ENCODE peak calls at places on chromosomes 2 and 18, in four cellular contexts. N is stimulated activated CD8-positive, alpha-beta memory T cell treated with anti-CD3 and anti-CD28 coated beads, Interleukin-4, amount 100 ng/mL, for 24 hours; V is activated CD4-positive, alpha-beta T cell treated with anti-CD3 and anti-CD28 coated beads, Interleukin-2, amount 50 U/mL, for 1 hour; L is NCI-H1436 treated with DMSO at 0.1 percent for 48 hours. K is an unnamed sample.

GRCh38 chr2:134218928-134219707 is 34.8 kb upstream of the MGAT5 start:
- DNase-seq in N (no peak), V (peak; percentile 36), L (no peak), K (no peak)

GRCh38 chr18:48230459-48231113 is 178.6 kb downstream of the ZBTB7C start:
- DNase-seq in N (no peak), L (peak; percentile 33), V (no peak), K (peak; percentile 70)

GRCh38 chr18:55110436-55110835 is 151.2 kb upstream of the CCDC68 start:
- DNase-seq in N (no peak), V (no peak), L (no peak), K (no peak)

GRCh38 chr2:235170536-235171510 is 219.0 kb downstream of the SH3BP4 start:
- DNase-seq in V (no peak), N (no peak), L (no peak), K (peak; percentile 91)

GRCh38 chr2:221104391-221104811 is 467.7 kb downstream of the EPHA4 start:
- DNase-seq in V (no peak), N (no peak), L (no peak), K (no peak)

GRCh38 chr2:182862003-182862402 is 4.4 kb downstream of the FRZB start:
- DNase-seq in V (no peak), L (no peak), N (no peak), K (no peak)

GRCh38 chr18:24534271-24534670 is 73.8 kb downstream of the HRH4 start:
- DNase-seq in N (no peak), L (no peak), V (no peak), K (no peak)

GRCh38 chr2:29398384-29399237 is 283.4 kb downstream of the CLIP4 start:
- DNase-seq in V (no peak), N (no peak), L (no peak), K (no peak)

GRCh38 chr2:67259581-67260347 is 137.4 kb upstream of the ETAA1 start:
- DNase-seq in N (no peak), L (no peak), V (no peak), K (peak; percentile 94)

GRCh38 chr2:70514612-70515055 is 39.0 kb downstream of the TGFA start:
- DNase-seq in L (no peak), N (no peak), V (no peak), K (no peak)

GRCh38 chr2:215186021-215186420 is 47.6 kb upstream of the ABCA12 start:
- DNase-seq in L (no peak), V (no peak), N (no peak), K (no peak)

GRCh38 chr2:117942958-117943672 is 70.8 kb downstream of the CCDC93 start:
- DNase-seq in V (no peak), L (no peak), N (no peak), K (no peak)

GRCh38 chr2:102806250-102806837 is 44.5 kb downstream of the TMEM182 start:
- DNase-seq in L (no peak), V (peak; percentile 22), N (peak; percentile 4), K (peak; percentile 23)

GRCh38 chr2:46073540-46074018 is 223.6 kb upstream of the EPAS1 start:
- DNase-seq in L (no peak), V (no peak), N (no peak), K (peak; percentile 96)

GRCh38 chr2:239267411-239267941 is 133.3 kb downstream of the HDAC4 start:
- DNase-seq in N (peak; percentile 82), L (no peak), V (peak; percentile 85), K (peak; percentile 94)

K was measured in SJSA1.